ENCODE peak calls at places on chromosomes 11 and 22, in eight cellular contexts. X is Caco-2; O is T-helper 9 cell; C is left cardiac atrium; H is LoVo; K is HTR-8/SVneo; U is activated CD8-positive, alpha-beta memory T cell treated with anti-CD3 and anti-CD28 coated beads, Interleukin-2, amount 50 U/mL, for 4 hours; M is NCI-H1092 treated with DMSO at 0.1 percent for 48 hours. Y is an unnamed sample.

GRCh38 chr11:21564095-21564494 is 628.8 kb upstream of the ANO5 start:
- DNase-seq in X (no peak), K (no peak), M (no peak), C (no peak), U (no peak), O (no peak), H (no peak), Y (no peak)

GRCh38 chr11:7672960-7673723 is at the start of gene CYB5R2:
- DNase-seq in C (peak; percentile 79), O (no peak), M (no peak), H (no peak), U (no peak), K (no peak), X (peak; percentile 75), Y (no peak)

GRCh38 chr22:39612811-39613548 is 42.4 kb downstream of the CACNA1I start:
- DNase-seq in K (no peak), H (no peak), C (no peak), X (no peak), O (no peak), M (no peak), U (peak; percentile 30), Y (no peak)

GRCh38 chr11:108865411-108865810 is 200.5 kb downstream of the DDX10 start:
- DNase-seq in C (no peak), K (no peak), U (no peak), X (no peak), M (no peak), O (no peak), H (no peak), Y (no peak)

GRCh38 chr22:30208631-30209603 is 37.6 kb downstream of the LIF start:
- DNase-seq in M (no peak), C (peak; percentile 87), O (no peak), X (peak; percentile 78), H (no peak), K (no peak), U (no peak), Y (no peak)

GRCh38 chr11:130462931-130463330 is 14.5 kb downstream of the ADAMTS15 start:
- DNase-seq in M (no peak), H (no peak), U (no peak), K (no peak), X (no peak), O (no peak), C (no peak), Y (no peak)

GRCh38 chr11:61626580-61627380 is 45.9 kb upstream of the SYT7 start:
- DNase-seq in K (no peak), M (no peak), U (no peak), X (peak; percentile 96), O (no peak), H (peak; percentile 37), C (peak; percentile 52), Y (no peak)

GRCh38 chr11:100855466-100856067 is 168.5 kb downstream of the ARHGAP42 start:
- DNase-seq in U (no peak), M (peak; percentile 44), O (no peak), H (peak; percentile 62), X (peak; percentile 65), C (no peak), K (peak; percentile 34), Y (no peak)

GRCh38 chr11:67268684-67269268 is 2.5 kb downstream of the GRK2 start:
- DNase-seq in K (no peak), O (no peak), X (no peak), M (no peak), C (peak; percentile 20), H (no peak), U (no peak), Y (no peak)

GRCh38 chr11:18563090-18563730 is 25.3 kb downstream of the UEVLD start:
- DNase-seq in H (no peak), U (no peak), C (no peak), K (no peak), M (no peak), O (no peak), X (no peak), Y (no peak)

GRCh38 chr11:80722616-80723015 is 1281.8 kb upstream of the TENM4 start:
- DNase-seq in H (no peak), U (no peak), O (no peak), X (no peak), M (no peak), C (no peak), K (no peak), Y (no peak)

GRCh38 chr11:9315078-9315688 is 790 bp upstream of the TMEM41B start:
- DNase-seq in O (no peak), K (no peak), H (no peak), C (no peak), X (no peak), U (no peak), M (peak; percentile 42), Y (no peak)

GRCh38 chr11:118290923-118291322 is 13.6 kb upstream of the CD3E start:
- DNase-seq in C (no peak), H (peak; percentile 81), K (peak; percentile 33), U (peak; percentile 36), O (no peak), X (peak; percentile 82), M (no peak), Y (no peak)

GRCh38 chr22:36369004-36369921 is 18.5 kb downstream of the MYH9 start:
- DNase-seq in U (peak; percentile 67), H (no peak), O (no peak), M (peak; percentile 14), C (no peak), X (no peak), K (no peak), Y (no peak)

GRCh38 chr22:38973289-38974169 is 8.6 kb upstream of the APOBEC3B start:
- DNase-seq in O (peak; percentile 46), K (peak; percentile 47), U (peak; percentile 62), C (peak; percentile 40), H (no peak), M (no peak), X (peak; percentile 57), Y (no peak)

GRCh38 chr22:24482586-24482985 is 12.5 kb upstream of the UPB1 start:
- DNase-seq in H (peak; percentile 37), X (no peak), U (no peak), M (peak; percentile 44), C (no peak), K (no peak), O (no peak), Y (no peak)

Y was measured in natural killer cell treated with Interleukin-12 subunit alpha and Interleukin-12 subunit beta and Interleukin-15 and Interleukin-18, amount 100 ng/mL, for 72 hours.